ENCODE peak calls at places on chromosomes 3 and 15, in six cellular contexts. Q, S, Y, W, K and O are unnamed samples.
A peak's percentile ranks its signal among the peaks of the same experiment; 100 is the strongest.

GRCh38 chr3:195133462-195133861 is 137.5 kb downstream of the XXYLT1 start:
- DNase-seq in Q (no peak), S (no peak), Y (peak; percentile 78), W (peak; percentile 63), K (no peak), O (peak; percentile 86)

GRCh38 chr15:86762874-86763273 is 683.2 kb downstream of the AGBL1 start:
- DNase-seq in Q (no peak), S (no peak), Y (no peak), W (no peak), K (no peak), O (no peak)

GRCh38 chr3:47761046-47761445 is 20.6 kb downstream of the SMARCC1 start:
- DNase-seq in Q (no peak), S (no peak), Y (no peak), W (no peak), K (no peak), O (no peak)

GRCh38 chr15:81642451-81642990 is 268.5 kb upstream of the TMC3 start:
- DNase-seq in Q (no peak), S (no peak), Y (no peak), W (no peak), K (peak; percentile 70), O (no peak)

GRCh38 chr15:77107068-77107467 is 36.2 kb upstream of the TSPAN3 start:
- DNase-seq in Q (peak; percentile 30), S (no peak), Y (peak; percentile 77), W (no peak), K (no peak), O (no peak)

GRCh38 chr15:76979331-76979925 is 15.5 kb upstream of the PSTPIP1 start:
- DNase-seq in Q (no peak), S (no peak), Y (no peak), W (no peak), K (no peak), O (no peak)

GRCh38 chr15:87746333-87746732 is 510.2 kb downstream of the NTRK3 start:
- DNase-seq in Q (no peak), S (no peak), Y (no peak), W (no peak), K (no peak), O (no peak)

GRCh38 chr3:141266797-141267555 is 35.4 kb downstream of the PXYLP1 start:
- DNase-seq in Q (no peak), S (no peak), Y (no peak), W (no peak), K (no peak), O (no peak)

GRCh38 chr3:173739716-173740115 is 342.2 kb downstream of the NLGN1 start:
- DNase-seq in Q (no peak), S (no peak), Y (no peak), W (no peak), K (no peak), O (no peak)

GRCh38 chr3:113948015-113948917 is 453 bp downstream of the ZDHHC23 start:
- DNase-seq in Q (no peak), S (peak; percentile 66), Y (no peak), W (peak; percentile 57), K (no peak), O (no peak)

GRCh38 chr3:126548556-126549466 is 9.9 kb downstream of the C3orf22 start:
- DNase-seq in Q (no peak), S (no peak), Y (no peak), W (no peak), K (no peak), O (no peak)

GRCh38 chr15:69232144-69232543 is 66.6 kb upstream of the PAQR5 start:
- DNase-seq in Q (no peak), S (no peak), Y (peak; percentile 13), W (no peak), K (no peak), O (no peak)

GRCh38 chr3:24086597-24087369 is 141.7 kb downstream of the NR1D2 start:
- DNase-seq in Q (no peak), S (no peak), Y (peak; percentile 65), W (no peak), K (no peak), O (no peak)

GRCh38 chr15:68488290-68488689 is 56.3 kb upstream of the ITGA11 start:
- DNase-seq in Q (no peak), S (no peak), Y (no peak), W (no peak), K (no peak), O (no peak)

GRCh38 chr3:187139126-187139894 is at the start of gene RPL39L:
- DNase-seq in Q (peak; percentile 67), S (peak; percentile 67), Y (peak; percentile 91), W (peak; percentile 96), K (peak; percentile 56), O (peak; percentile 73)

GRCh38 chr15:55799287-55800212 is 56.6 kb upstream of the PRTG start:
- DNase-seq in Q (peak; percentile 14), S (peak; percentile 76), Y (peak; percentile 76), W (no peak), K (no peak), O (peak; percentile 12)

GRCh38 chr3:126295407-126295939 is 61.7 kb downstream of the KLF15 start:
- DNase-seq in Q (no peak), S (no peak), Y (no peak), W (no peak), K (no peak), O (no peak)

GRCh38 chr3:105187340-105187739 is 179.4 kb upstream of the ALCAM start:
- DNase-seq in Q (no peak), S (no peak), Y (no peak), W (no peak), K (no peak), O (no peak)

GRCh38 chr3:23806322-23807160 is 786 bp downstream of the UBE2E1 start:
- DNase-seq in Q (peak; percentile 21), S (peak; percentile 15), Y (no peak), W (peak; percentile 30), K (no peak), O (no peak)

GRCh38 chr3:177358968-177359600 is 161.8 kb upstream of the TBL1XR1 start:
- DNase-seq in Q (peak; percentile 17), S (peak; percentile 55), Y (peak; percentile 24), W (peak; percentile 72), K (no peak), O (no peak)

GRCh38 chr3:15557511-15557946 is 36.0 kb upstream of the COLQ start:
- DNase-seq in Q (peak; percentile 89), S (peak; percentile 73), Y (peak; percentile 87), W (peak; percentile 63), K (peak; percentile 52), O (peak; percentile 47)

GRCh38 chr15:92322566-92323355 is 70.9 kb upstream of the ST8SIA2 start:
- DNase-seq in Q (peak; percentile 8), S (no peak), Y (no peak), W (no peak), K (no peak), O (no peak)

GRCh38 chr3:17749281-17749680 is 6.8 kb upstream of the TBC1D5 start:
- DNase-seq in Q (no peak), S (no peak), Y (no peak), W (no peak), K (no peak), O (no peak)

GRCh38 chr15:68431792-68432401 is at the start of gene ITGA11:
- DNase-seq in Q (peak; percentile 54), S (peak; percentile 67), Y (peak; percentile 67), W (peak; percentile 39), K (no peak), O (no peak)

GRCh38 chr3:172203522-172204258 is 164.3 kb downstream of the FNDC3B start:
- DNase-seq in Q (peak; percentile 32), S (peak; percentile 73), Y (peak; percentile 38), W (no peak), K (no peak), O (no peak)

GRCh38 chr3:129233538-129233937 is 15.9 kb upstream of the COPG1 start:
- DNase-seq in Q (peak; percentile 37), S (no peak), Y (no peak), W (peak; percentile 55), K (no peak), O (peak; percentile 80)

GRCh38 chr3:138511990-138512389 is 77.6 kb downstream of the ESYT3 start:
- DNase-seq in Q (no peak), S (no peak), Y (no peak), W (no peak), K (no peak), O (no peak)

GRCh38 chr15:38991701-38992100 is 427.1 kb upstream of the RASGRP1 start:
- DNase-seq in Q (no peak), S (no peak), Y (peak; percentile 62), W (no peak), K (no peak), O (no peak)

DNA sequence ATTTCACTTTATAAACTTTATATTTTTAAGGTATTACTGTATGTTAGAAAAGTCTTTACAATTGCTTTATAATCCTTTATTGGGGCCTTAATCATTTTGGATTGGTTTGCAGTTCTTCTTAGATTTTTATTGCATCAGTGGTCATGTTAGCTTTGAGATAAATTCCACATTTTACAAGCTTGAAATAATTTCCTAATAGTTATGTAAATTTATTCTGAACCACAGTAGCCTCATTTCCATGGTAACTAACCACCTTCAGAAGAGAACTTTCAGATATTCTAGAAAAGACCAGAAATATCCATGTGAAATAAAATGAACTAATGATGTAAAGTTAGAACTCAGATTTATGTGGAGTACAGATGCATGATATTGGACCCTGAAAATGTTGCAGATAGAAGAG is 94.2 kb downstream of the NEO1 start:
- DNase-seq in Q (no peak), S (no peak), Y (no peak), W (no peak), K (no peak), O (no peak)
- H3K4me3 ChIP-seq in Q (no peak overlapping the region), S (no peak overlapping the region), Y (no peak overlapping the region), W (no peak overlapping the region), K (no peak overlapping the region), O (no peak overlapping the region)

GRCh38 chr3:25962255-25962654 is 172.4 kb downstream of the OXSM start:
- DNase-seq in Q (no peak), S (peak; percentile 36), Y (no peak), W (no peak), K (no peak), O (no peak)
- TF ChIP-seq CTCF in Q (no peak), S (peak; percentile 34), Y (no peak), W (peak; percentile 10), K (no peak), O (peak; percentile 13)

GRCh38 chr15:99433757-99434211 is 132.0 kb upstream of the MEF2A start:
- DNase-seq in Q (no peak), S (no peak), Y (no peak), W (no peak), K (no peak), O (no peak)
- H3K4me3 ChIP-seq in Q (no peak overlapping the region), S (no peak overlapping the region), Y (no peak overlapping the region), W (no peak overlapping the region), K (no peak overlapping the region), O (no peak overlapping the region)

GRCh38 chr3:72398781-72399180 is 449.5 kb downstream of the SHQ1 start:
- DNase-seq in Q (no peak), S (no peak), Y (no peak), W (no peak), K (no peak), O (no peak)
- TF ChIP-seq CTCF in Q (no peak), S (no peak), Y (no peak), W (no peak), K (no peak), O (no peak)

DNA sequence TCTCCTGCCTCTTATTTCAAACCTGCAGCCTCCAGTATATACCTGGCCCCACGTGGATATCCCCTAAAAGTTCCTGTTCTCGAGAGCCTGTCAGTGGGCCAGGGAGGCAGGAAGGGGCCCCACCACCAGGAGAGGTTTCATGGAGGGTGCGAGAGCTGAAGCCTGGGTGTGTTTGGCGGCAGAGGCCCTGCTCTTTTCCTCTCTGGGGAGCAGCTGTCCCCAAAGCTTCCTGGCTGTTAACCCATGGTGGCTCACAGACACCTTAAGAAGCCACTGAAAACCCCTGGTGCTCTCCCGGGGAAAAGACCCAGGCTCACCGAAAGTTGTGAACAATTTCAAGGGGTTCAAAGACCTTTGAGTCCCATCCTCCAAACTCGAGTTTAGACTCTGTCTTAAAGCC is 1.1 kb downstream of the PRRT3 start:
- DNase-seq in Q (no peak), S (no peak), Y (no peak), W (peak; percentile 38), K (no peak), O (no peak)
- H3K4me3 ChIP-seq in Q (no peak overlapping the region), S (no peak overlapping the region), Y (no peak overlapping the region), W (peak overlapping the region; percentile 90), K (peak overlapping the region; percentile 54), O (peak overlapping the region; percentile 91)

GRCh38 chr3:49001155-49001554 is 6.0 kb upstream of the WDR6 start:
- DNase-seq in Q (no peak), S (no peak), Y (no peak), W (no peak), K (no peak), O (no peak)
- TF ChIP-seq CTCF in Q (no peak), S (no peak), Y (no peak), W (no peak), K (no peak), O (no peak)